ENCODE peak calls at places on chromosomes 16 and 17, in four cellular contexts. P is IMR-90; E is activated effector memory CD4-positive, alpha-beta T cell treated with anti-CD3 and anti-CD28 coated beads, Interleukin-2, amount 50 U/mL, for 16 hours; V is activated T-cell treated with anti-CD3 and anti-CD28 coated beads for 1 hour. Z is an unnamed sample.

GRCh38 chr16:72858611-72859493 is 189.1 kb downstream of the ZFHX3 start:
- DNase-seq in P (peak), E (no peak), V (no peak), Z (no peak)

GRCh38 chr17:69466905-69467630 is 52.6 kb downstream of the MAP2K6 start:
- DNase-seq in P (peak), E (no peak), V (no peak), Z (no peak)

GRCh38 chr16:66552288-66553143 is at the start of gene CKLF:
- DNase-seq in V (peak), P (peak), E (peak), Z (peak)

GRCh38 chr16:58098207-58099096 is 30.7 kb downstream of the CFAP20 start:
- DNase-seq in E (no peak), V (no peak), P (peak), Z (no peak)

GRCh38 chr16:52526830-52527229 is 20.1 kb downstream of the TOX3 start:
- DNase-seq in E (no peak), P (no peak), V (no peak), Z (no peak)

GRCh38 chr16:11610121-11610505 is 23.4 kb upstream of the LITAF start:
- DNase-seq in P (no peak), V (no peak), E (no peak), Z (no peak)

GRCh38 chr17:7213895-7214299 is 5.7 kb downstream of the DLG4 start:
- DNase-seq in V (no peak), P (peak), E (peak), Z (peak)

GRCh38 chr17:29526322-29526721 is 40.5 kb downstream of the ABHD15 start:
- DNase-seq in V (no peak), P (no peak), E (no peak), Z (no peak)

GRCh38 chr16:67537270-67537635 is 8.6 kb downstream of the RIPOR1 start:
- DNase-seq in P (peak), E (peak), V (peak), Z (peak)

Z was measured in heart left ventricle.